ENCODE peak calls at places on chromosomes 16 and 17, in five cellular contexts. U is mammary epithelial cell, B is endodermal cell, P is LNCaP clone FGC, V is thoracic aorta. Q is an unnamed sample.

GRCh38 chr16:72501739-72502653 is 330.0 kb upstream of the PMFBP1 start:
- DNase-seq in B (peak; percentile 87), P (no peak), V (peak; percentile 7), U (peak; percentile 39), Q (peak; percentile 46)

GRCh38 chr17:44348234-44348987 is 3.3 kb downstream of the GRN start:
- DNase-seq in U (peak; percentile 90), B (no peak), V (no peak), P (no peak), Q (no peak)

GRCh38 chr17:259341-259976 is 78.0 kb upstream of the DOC2B start:
- DNase-seq in V (no peak), U (no peak), P (no peak), B (no peak), Q (no peak)

GRCh38 chr17:559699-560378 is 154.8 kb downstream of the VPS53 start:
- DNase-seq in B (no peak), U (peak; percentile 78), P (no peak), V (peak; percentile 22), Q (peak; percentile 93)

GRCh38 chr17:78724544-78724943 is 57.5 kb downstream of the CYTH1 start:
- DNase-seq in U (no peak), V (no peak), B (peak; percentile 83), P (no peak), Q (no peak)

GRCh38 chr16:72889616-72890235 is 158.2 kb downstream of the ZFHX3 start:
- DNase-seq in U (no peak), V (no peak), P (no peak), B (no peak), Q (no peak)

GRCh38 chr17:68593331-68593710 is 7.8 kb downstream of the FAM20A start:
- DNase-seq in B (no peak), U (no peak), V (no peak), P (no peak), Q (no peak)

GRCh38 chr17:29720471-29720990 is 97.8 kb upstream of the CORO6 start:
- DNase-seq in B (no peak), U (no peak), P (no peak), V (no peak), Q (no peak)

GRCh38 chr16:19210175-19210924 is 42.3 kb downstream of the SYT17 start:
- DNase-seq in P (no peak), V (no peak), B (no peak), U (no peak), Q (no peak)

GRCh38 chr16:89545831-89546574 is 14.5 kb upstream of the RPL13 start:
- DNase-seq in U (no peak), P (no peak), B (no peak), V (no peak), Q (no peak)

GRCh38 chr16:4860727-4861342 is 13.6 kb downstream of the UBN1 start:
- DNase-seq in B (no peak), V (no peak), P (no peak), U (no peak), Q (no peak)

GRCh38 chr17:76394166-76394565 is 9.8 kb downstream of the SPHK1 start:
- DNase-seq in U (peak; percentile 48), V (no peak), B (no peak), P (no peak), Q (no peak)

GRCh38 chr17:68849673-68850260 is 105.4 kb downstream of the ABCA8 start:
- DNase-seq in V (no peak), U (peak; percentile 47), B (no peak), P (no peak), Q (no peak)

DNA sequence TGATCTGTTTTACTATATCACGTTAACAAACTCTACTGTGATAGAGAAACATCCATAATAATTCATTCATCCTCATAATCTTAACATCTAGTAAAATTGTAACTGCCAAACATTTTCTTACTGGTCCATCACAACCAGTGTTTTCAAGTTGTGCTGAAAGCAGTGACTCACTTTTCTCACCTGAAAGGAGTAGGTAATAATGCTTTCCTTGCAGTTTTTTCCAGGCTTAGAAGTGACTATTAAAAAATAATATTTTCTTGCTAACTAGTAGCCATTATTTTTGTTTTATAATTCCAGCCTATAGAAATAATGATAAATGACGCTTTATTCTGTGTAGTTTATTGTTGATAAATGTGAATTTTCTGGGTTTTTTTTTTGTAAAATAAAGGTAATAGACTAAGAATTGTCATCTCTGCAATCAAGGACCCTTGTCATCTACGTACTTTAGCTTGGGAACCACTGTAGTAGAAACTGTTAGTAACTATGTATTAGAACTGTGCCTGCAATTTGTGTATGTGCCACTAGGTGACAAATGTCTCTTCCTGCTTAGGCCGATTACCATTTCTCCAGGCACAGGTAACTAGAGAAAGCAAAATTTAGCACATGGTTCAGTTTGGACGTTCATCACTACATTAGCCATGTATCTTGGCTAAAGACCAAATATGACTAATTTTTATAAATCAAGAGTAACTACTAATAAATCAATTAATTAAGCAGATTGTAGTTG is 409.4 kb upstream of the ERCC4 start:
- DNase-seq in P (no peak), V (no peak), U (no peak), B (no peak), Q (no peak)
- TF ChIP-seq CTCF in P (peak; percentile 44), V (no peak), U (peak; percentile 22), B (peak; percentile 79), Q (no peak)

GRCh38 chr16:67806428-67807147 is at the start of the genes RANBP10 and TSNAXIP1:
- DNase-seq in U (peak; percentile 99), V (peak; percentile 96), B (peak; percentile 99), P (peak; percentile 99), Q (peak; percentile 96)

GRCh38 chr16:67804853-67805542 is 1.4 kb downstream of the RANBP10 start:
- DNase-seq in P (no peak), V (no peak), B (no peak), U (no peak), Q (no peak)

GRCh38 chr16:67803894-67804293 is 2.5 kb downstream of the RANBP10 start:
- DNase-seq in B (no peak), V (no peak), P (no peak), U (no peak), Q (no peak)

GRCh38 chr16:67807148-67807682 is 526 bp downstream of the TSNAXIP1 start:
- DNase-seq in U (no peak), P (peak; percentile 32), V (no peak), B (no peak), Q (no peak)

GRCh38 chr16:67805718-67806427 is 487 bp downstream of the RANBP10 start:
- DNase-seq in B (no peak), U (no peak), P (no peak), V (no peak), Q (no peak)
- H3K4me3 ChIP-seq in B (peak overlapping the region; percentile 98), U (peak overlapping the region; percentile 93), P (peak overlapping the region; percentile 99), V (peak overlapping the region; percentile 95), Q (peak overlapping the region; percentile 89)

DNA sequence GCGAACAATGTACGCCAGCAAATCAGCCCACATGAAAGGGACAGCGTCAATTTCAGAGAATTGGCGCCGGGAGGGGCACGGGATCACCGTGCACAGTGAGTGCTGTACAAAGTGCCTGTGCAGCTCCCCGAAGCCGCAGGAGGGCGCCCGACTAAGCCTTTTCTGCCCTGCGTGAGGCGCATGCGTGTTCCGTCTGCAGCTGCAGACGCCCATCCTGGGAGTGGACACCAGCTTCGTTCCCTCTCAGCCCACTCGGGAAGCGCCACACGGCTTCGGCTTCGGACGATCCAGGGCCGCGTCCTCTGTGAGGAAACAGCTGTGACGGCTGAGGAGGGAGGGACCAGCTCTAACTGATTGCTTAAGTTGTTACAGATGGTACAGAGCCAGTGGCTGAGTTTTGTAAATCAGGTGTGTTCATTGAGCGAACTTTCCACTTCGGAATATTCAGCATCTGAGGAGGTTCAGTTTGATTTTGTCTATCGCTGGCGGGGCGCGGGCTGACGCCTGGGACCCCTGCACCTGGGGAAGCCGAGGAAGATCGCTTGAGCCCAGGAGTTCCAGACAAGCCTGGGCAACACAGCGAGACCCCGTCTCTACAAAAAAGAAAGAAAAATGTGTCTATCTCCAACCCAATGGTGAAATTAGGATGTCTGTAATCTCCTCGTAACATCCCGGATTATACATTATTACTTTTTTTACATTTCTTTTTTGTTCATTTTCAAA is 15.4 kb upstream of the ZNF287 start:
- DNase-seq in B (peak; percentile 98), U (peak; percentile 78), P (peak; percentile 70), V (peak; percentile 64), Q (peak; percentile 50)
- TF ChIP-seq CTCF in B (peak; percentile 95), U (peak; percentile 96), P (peak; percentile 94), V (peak; percentile 83), Q (peak; percentile 94)

GRCh38 chr17:48056879-48057278 is 8.7 kb downstream of the NFE2L1 start:
- DNase-seq in P (no peak), B (no peak), V (no peak), U (no peak), Q (no peak)

GRCh38 chr17:48054238-48055185 is 6.4 kb downstream of the NFE2L1 start:
- DNase-seq in P (peak; percentile 91), U (peak; percentile 93), B (peak; percentile 100), V (no peak), Q (no peak)

GRCh38 chr17:48055531-48056245 is 7.5 kb downstream of the NFE2L1 start:
- DNase-seq in V (no peak), U (peak; percentile 52), P (no peak), B (peak; percentile 92), Q (peak; percentile 91)

GRCh38 chr17:48057626-48058025 is 9.5 kb downstream of the NFE2L1 start:
- DNase-seq in B (peak; percentile 77), V (no peak), P (no peak), U (no peak), Q (no peak)

GRCh38 chr17:48056246-48056745 is 8.1 kb downstream of the NFE2L1 start:
- DNase-seq in B (no peak), P (no peak), V (no peak), U (no peak), Q (no peak)
- H3K4me3 ChIP-seq in B (no peak overlapping the region), P (no peak overlapping the region), V (no peak overlapping the region), U (no peak overlapping the region), Q (no peak overlapping the region)

GRCh38 chr16:62079236-62079635 is 43.0 kb upstream of the CDH8 start:
- DNase-seq in B (no peak), P (no peak), V (no peak), U (peak; percentile 1), Q (no peak)

GRCh38 chr16:62077998-62078397 is 41.8 kb upstream of the CDH8 start:
- DNase-seq in B (peak; percentile 91), V (no peak), P (no peak), U (no peak), Q (no peak)
- TF ChIP-seq CTCF in B (peak; percentile 90), V (no peak), P (peak; percentile 39), U (peak; percentile 42), Q (peak; percentile 13)

GRCh38 chr16:10729649-10730048 is 14.0 kb upstream of the NUBP1 start:
- DNase-seq in B (no peak), P (peak; percentile 41), U (peak; percentile 60), V (no peak), Q (peak; percentile 24)
- H3K4me3 ChIP-seq in B (no peak overlapping the region), P (no peak overlapping the region), U (no peak overlapping the region), V (no peak overlapping the region), Q (no peak overlapping the region)

GRCh38 chr17:61247438-61247837 is 152.2 kb upstream of the TBX2 start:
- DNase-seq in B (no peak), P (no peak), V (no peak), U (peak; percentile 2), Q (peak; percentile 97)
- TF ChIP-seq CTCF in B (no peak), P (no peak), V (no peak), U (no peak), Q (no peak)

GRCh38 chr16:84614914-84615813 is 2.7 kb downstream of the COTL1 start:
- DNase-seq in U (no peak), B (no peak), V (no peak), P (no peak), Q (no peak)
- H3K4me3 ChIP-seq in U (no peak overlapping the region), B (no peak overlapping the region), V (peak overlapping the region; percentile 75), P (no peak overlapping the region), Q (no peak overlapping the region)